ENCODE peak calls at places on chromosome 11, in four cellular contexts. Q, T, R and P are unnamed samples.

GRCh38 chr11:36130401-36130800 is 158.8 kb downstream of the COMMD9 start:
- DNase-seq in T (no peak), Q (no peak), R (no peak), P (no peak)

GRCh38 chr11:123238297-123238696 is 43.2 kb upstream of the CLMP start:
- DNase-seq in R (no peak), Q (no peak), T (peak; percentile 81), P (no peak)

GRCh38 chr11:66886671-66887221 is 29.9 kb downstream of the LRFN4 start:
- DNase-seq in R (no peak), T (no peak), Q (no peak), P (no peak)

GRCh38 chr11:88179141-88179540 is 3.9 kb upstream of the RAB38 start:
- DNase-seq in R (no peak), Q (no peak), T (no peak), P (no peak)

GRCh38 chr11:77148963-77149715 is 21.1 kb downstream of the MYO7A start:
- DNase-seq in T (no peak), R (no peak), Q (no peak), P (no peak)

GRCh38 chr11:75982309-75982708 is 167.3 kb downstream of the UVRAG start:
- DNase-seq in Q (peak; percentile 48), T (no peak), R (no peak), P (no peak)

GRCh38 chr11:29224739-29225384 is 792.0 kb downstream of the KCNA4 start:
- DNase-seq in R (no peak), T (no peak), Q (peak; percentile 81), P (no peak)

GRCh38 chr11:129815596-129816461 is at the start of gene TMEM45B:
- DNase-seq in R (peak; percentile 76), Q (peak; percentile 84), T (no peak), P (no peak)

GRCh38 chr11:16767957-16768356 is 29.5 kb downstream of the C11orf58 start:
- DNase-seq in Q (no peak), T (no peak), R (no peak), P (no peak)

GRCh38 chr11:76735841-76736240 is 47.3 kb upstream of the TSKU start:
- DNase-seq in Q (peak; percentile 71), T (no peak), R (no peak), P (no peak)

DNA sequence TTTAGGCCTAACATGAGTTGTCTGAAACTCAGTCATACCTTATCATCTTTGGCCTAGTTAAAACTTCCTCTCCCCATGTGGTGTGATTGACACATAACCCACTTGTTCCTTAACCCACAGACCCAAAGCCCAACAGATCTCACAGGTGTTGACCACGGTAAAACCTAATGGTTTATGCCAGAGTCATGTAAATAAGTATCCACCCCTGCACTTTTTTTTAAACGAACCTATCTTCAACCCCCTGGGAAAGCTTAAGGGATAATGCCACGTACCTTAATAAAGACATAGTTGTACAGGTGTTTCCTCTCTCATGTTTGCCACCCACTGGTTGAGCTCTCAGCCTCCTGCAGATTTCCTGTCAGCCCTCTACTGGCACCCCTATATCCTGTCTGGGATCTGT is 709.3 kb upstream of the CCDC179 start:
- DNase-seq in T (no peak), Q (no peak), R (no peak), P (no peak)
- TF ChIP-seq CTCF in T (no peak), Q (no peak), R (no peak), P (no peak)

GRCh38 chr11:62061356-62062222 is 62.2 kb upstream of the INCENP start:
- DNase-seq in T (no peak), R (no peak), Q (no peak), P (no peak)
- TF ChIP-seq CTCF in T (no peak), R (no peak), Q (peak; percentile 62), P (no peak)

GRCh38 chr11:73404048-73404447 is 27.8 kb downstream of the RELT start:
- DNase-seq in T (peak; percentile 72), R (peak; percentile 80), Q (peak; percentile 90), P (no peak)
- TF ChIP-seq CTCF in T (peak; percentile 30), R (peak; percentile 69), Q (peak; percentile 90), P (peak; percentile 72)

GRCh38 chr11:60566773-60567172 is 51.6 kb downstream of the MS4A13 start:
- DNase-seq in Q (no peak), R (no peak), T (no peak), P (no peak)

GRCh38 chr11:60561254-60561653 is 46.1 kb downstream of the MS4A13 start:
- DNase-seq in Q (no peak), R (no peak), T (no peak), P (no peak)

GRCh38 chr11:60563553-60564235 is 48.5 kb downstream of the MS4A13 start:
- DNase-seq in Q (peak; percentile 64), R (no peak), T (no peak), P (no peak)
- TF ChIP-seq CTCF in Q (peak; percentile 28), R (no peak), T (no peak), P (peak; percentile 28)

GRCh38 chr11:69588270-69588669 is 52.7 kb upstream of the CCND1 start:
- DNase-seq in Q (no peak), T (peak; percentile 7), R (no peak), P (no peak)
- TF ChIP-seq CTCF in Q (peak; percentile 48), T (no peak), R (no peak), P (peak; percentile 42)

GRCh38 chr11:120925944-120926343 is 98.0 kb upstream of the TBCEL start:
- DNase-seq in Q (no peak), R (no peak), T (no peak), P (no peak)

GRCh38 chr11:120929090-120929489 is 94.8 kb upstream of the TBCEL start:
- DNase-seq in T (no peak), Q (no peak), R (no peak), P (no peak)

GRCh38 chr11:120929664-120930154 is 94.2 kb upstream of the TBCEL start:
- DNase-seq in R (peak; percentile 55), Q (peak; percentile 96), T (no peak), P (no peak)

GRCh38 chr11:120931057-120931779 is 92.7 kb upstream of the TBCEL start:
- DNase-seq in Q (peak; percentile 62), R (no peak), T (no peak), P (no peak)

GRCh38 chr11:120928506-120929062 is 95.3 kb upstream of the TBCEL start:
- DNase-seq in T (no peak), R (no peak), Q (no peak), P (no peak)
- TF ChIP-seq CTCF in T (no peak), R (no peak), Q (peak; percentile 55), P (peak; percentile 19)